ENCODE peak calls at places on chromosomes 16 and 17, in eight cellular contexts. R, O, K, P, G, F, B and Z are unnamed samples.

GRCh38 chr16:63466-63865 is 9.0 kb downstream of the RHBDF1 start:
- DNase-seq in R (no peak), O (no peak), K (no peak), P (peak; percentile 41), G (no peak), F (no peak), B (no peak), Z (no peak)

GRCh38 chr17:79834575-79835469 is 4.4 kb downstream of the CBX4 start:
- DNase-seq in R (no peak), O (peak; percentile 31), K (no peak), P (no peak), G (peak; percentile 77), F (no peak), B (no peak), Z (peak; percentile 47)

GRCh38 chr16:21156767-21157467 is 1.6 kb upstream of the LDAF1 start:
- DNase-seq in R (peak; percentile 47), O (peak; percentile 68), K (peak; percentile 81), P (no peak), G (peak; percentile 75), F (peak; percentile 83), B (peak; percentile 78), Z (no peak)

GRCh38 chr16:74830646-74831045 is 56.0 kb upstream of the FA2H start:
- DNase-seq in R (no peak), O (no peak), K (no peak), P (no peak), G (no peak), F (no peak), B (no peak), Z (no peak)

GRCh38 chr16:60815033-60815432 is 1221.2 kb downstream of the CDH8 start:
- DNase-seq in R (no peak), O (no peak), K (no peak), P (no peak), G (no peak), F (no peak), B (no peak), Z (no peak)

GRCh38 chr17:59165933-59166342 is 10.4 kb downstream of the PRR11 start:
- DNase-seq in R (peak; percentile 22), O (no peak), K (peak; percentile 65), P (no peak), G (peak; percentile 91), F (peak; percentile 60), B (peak; percentile 49), Z (peak; percentile 58)

GRCh38 chr16:11224096-11224893 is 31.7 kb downstream of the SOCS1 start:
- DNase-seq in R (no peak), O (peak; percentile 51), K (no peak), P (peak; percentile 77), G (peak; percentile 41), F (no peak), B (no peak), Z (peak; percentile 49)

GRCh38 chr16:14669776-14670175 is 24.3 kb downstream of the PLA2G10 start:
- DNase-seq in R (peak; percentile 47), O (peak; percentile 95), K (no peak), P (no peak), G (no peak), F (no peak), B (no peak), Z (peak; percentile 90)

GRCh38 chr17:81364278-81365147 is 30.7 kb upstream of the BAHCC1 start:
- DNase-seq in R (no peak), O (peak; percentile 50), K (no peak), P (no peak), G (no peak), F (no peak), B (no peak), Z (peak; percentile 58)

GRCh38 chr17:73566905-73567782 is 77.1 kb downstream of the SDK2 start:
- DNase-seq in R (no peak), O (no peak), K (no peak), P (no peak), G (peak; percentile 57), F (no peak), B (no peak), Z (no peak)

GRCh38 chr17:78154903-78155811 is 9.0 kb downstream of the C17orf99 start:
- DNase-seq in R (no peak), O (peak; percentile 68), K (no peak), P (no peak), G (no peak), F (no peak), B (no peak), Z (peak; percentile 73)

GRCh38 chr16:85613609-85614337 is 651 bp downstream of the GSE1 start:
- DNase-seq in R (peak; percentile 54), O (peak; percentile 68), K (peak; percentile 43), P (peak; percentile 82), G (peak; percentile 93), F (no peak), B (no peak), Z (peak; percentile 71)

GRCh38 chr17:29331330-29331729 is 37.4 kb upstream of the NUFIP2 start:
- DNase-seq in R (no peak), O (no peak), K (no peak), P (no peak), G (no peak), F (no peak), B (no peak), Z (no peak)

GRCh38 chr17:57444632-57445031 is 188.3 kb downstream of the MSI2 start:
- DNase-seq in R (no peak), O (no peak), K (no peak), P (no peak), G (peak; percentile 56), F (no peak), B (no peak), Z (no peak)

GRCh38 chr17:47895254-47895855 is 681 bp upstream of the SP2 start:
- DNase-seq in R (no peak), O (peak; percentile 55), K (peak; percentile 28), P (no peak), G (no peak), F (peak; percentile 17), B (no peak), Z (peak; percentile 64)

GRCh38 chr17:80182845-80183223 is 13.0 kb downstream of the CARD14 start:
- DNase-seq in R (no peak), O (no peak), K (no peak), P (no peak), G (no peak), F (no peak), B (no peak), Z (no peak)

GRCh38 chr16:2919511-2920255 is 8.0 kb downstream of the FLYWCH1 start:
- DNase-seq in R (peak; percentile 57), O (peak; percentile 69), K (peak; percentile 54), P (peak; percentile 70), G (peak; percentile 76), F (peak; percentile 74), B (peak; percentile 57), Z (no peak)

GRCh38 chr17:46046957-46047356 is 47.9 kb downstream of the STH start:
- DNase-seq in R (no peak), O (no peak), K (peak; percentile 35), P (no peak), G (no peak), F (peak; percentile 24), B (no peak), Z (no peak)

GRCh38 chr17:77011173-77012011 is 129.4 kb upstream of the SEC14L1 start:
- DNase-seq in R (peak; percentile 39), O (peak; percentile 59), K (peak; percentile 16), P (no peak), G (peak; percentile 61), F (peak; percentile 31), B (peak; percentile 48), Z (no peak)

GRCh38 chr16:86722970-86723369 is 144.6 kb downstream of the FOXL1 start:
- DNase-seq in R (no peak), O (no peak), K (no peak), P (no peak), G (no peak), F (peak; percentile 50), B (no peak), Z (no peak)

GRCh38 chr17:9386401-9386800 is 189.2 kb downstream of the STX8 start:
- DNase-seq in R (no peak), O (peak; percentile 28), K (peak; percentile 42), P (no peak), G (no peak), F (no peak), B (no peak), Z (no peak)

GRCh38 chr16:34758835-34759234 is 1299.4 kb downstream of the TP53TG3F start:
- DNase-seq in R (no peak), O (no peak), K (no peak), P (no peak), G (no peak), F (no peak), B (no peak), Z (no peak)
- H3K9me3 ChIP-seq in R (peaks cover 63% of the 10 kb centered on the region), O (no peaks in the 10 kb centered on the region), K (no peaks in the 10 kb centered on the region), P (no peaks in the 10 kb centered on the region), G (peaks cover 78% of the 10 kb centered on the region), F (no peaks in the 10 kb centered on the region), B (peaks cover 85% of the 10 kb centered on the region), Z (peaks cover 100% of the 10 kb centered on the region)

GRCh38 chr16:78720416-78720815 is 621.0 kb downstream of the WWOX start:
- DNase-seq in R (no peak), O (no peak), K (no peak), P (no peak), G (no peak), F (no peak), B (no peak), Z (no peak)

DNA sequence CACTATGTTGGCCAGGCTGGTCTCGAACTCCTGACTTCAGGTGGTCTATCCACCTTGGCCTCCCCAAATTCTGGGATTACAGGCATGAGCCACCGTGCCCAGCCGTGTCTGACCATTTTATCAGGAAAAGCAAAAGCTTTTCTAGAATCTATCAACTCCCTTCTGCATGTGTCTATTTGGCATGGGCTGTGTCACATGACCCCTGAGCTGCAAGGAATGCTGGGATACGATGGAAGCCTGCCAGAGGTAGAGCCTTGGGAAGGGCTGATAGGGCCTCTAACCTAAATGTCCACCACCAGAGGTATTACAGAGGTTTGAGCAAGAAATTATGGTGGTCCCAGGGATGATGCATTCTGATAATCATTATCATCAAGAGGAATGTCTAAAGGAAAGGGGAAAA is 616.2 kb downstream of the WWOX start:
- DNase-seq in R (no peak), O (no peak), K (no peak), P (no peak), G (no peak), F (no peak), B (no peak), Z (no peak)
- H3K4me3 ChIP-seq in R (no peak overlapping the region), O (no peak overlapping the region), K (no peak overlapping the region), P (no peak overlapping the region), G (no peak overlapping the region), F (no peak overlapping the region), B (no peak overlapping the region), Z (no peak overlapping the region)

GRCh38 chr16:23310744-23311143 is 8.6 kb downstream of the SCNN1B start:
- DNase-seq in R (no peak), O (no peak), K (no peak), P (no peak), G (no peak), F (no peak), B (no peak), Z (no peak)
- H3K4me1 ChIP-seq in R (no peaks in the 10 kb centered on the region), O (peaks cover 4% of the 10 kb centered on the region), K (no peaks in the 10 kb centered on the region), P (no peaks in the 10 kb centered on the region), G (no peaks in the 10 kb centered on the region), F (no peaks in the 10 kb centered on the region), B (no peaks in the 10 kb centered on the region), Z (peaks cover 11% of the 10 kb centered on the region)

DNA sequence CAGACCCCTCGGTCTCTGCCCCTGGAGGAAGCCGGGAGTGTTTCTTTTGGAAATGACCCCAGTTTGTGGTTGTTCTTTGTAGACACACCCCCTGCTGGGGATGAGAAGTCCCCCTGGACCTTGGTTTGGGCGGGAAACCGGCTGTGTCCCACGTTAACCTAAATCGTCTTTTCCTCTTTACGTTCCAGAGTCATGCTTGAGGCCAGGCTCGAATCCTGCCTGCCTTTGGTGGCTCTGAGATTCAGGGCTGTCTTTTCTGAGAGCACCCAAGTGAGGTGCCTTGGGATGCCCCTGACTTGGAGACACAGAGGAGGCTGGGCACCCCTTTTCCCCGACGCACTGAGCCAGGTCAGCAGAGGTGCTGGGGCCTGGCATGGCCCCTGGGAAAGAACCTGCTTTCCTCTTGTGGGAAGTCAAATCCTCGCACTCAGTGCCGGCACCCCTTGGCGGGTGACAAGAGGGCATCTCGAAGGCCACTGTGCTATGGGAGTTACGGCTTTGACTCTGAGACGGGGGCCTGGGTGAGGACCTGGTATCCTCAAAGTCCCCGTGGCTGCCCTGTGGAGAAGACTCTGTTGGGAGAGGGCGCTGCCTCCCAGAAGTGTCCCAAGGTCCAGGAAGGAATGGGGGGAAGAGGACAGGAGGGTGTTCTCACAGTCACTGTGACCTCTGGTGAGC is 116.8 kb downstream of the METRNL start:
- DNase-seq in R (no peak), O (no peak), K (peak; percentile 64), P (peak; percentile 61), G (no peak), F (peak; percentile 30), B (no peak), Z (no peak)
- H3K9me3 ChIP-seq in R (no peaks in the 10 kb centered on the region), O (no peaks in the 10 kb centered on the region), K (no peaks in the 10 kb centered on the region), P (no peaks in the 10 kb centered on the region), G (no peaks in the 10 kb centered on the region), F (no peaks in the 10 kb centered on the region), B (no peaks in the 10 kb centered on the region), Z (no peaks in the 10 kb centered on the region)